ENCODE peak calls at places on chromosomes 7 and 10, in eight cellular contexts. One of them, this sample, is unnamed. For H3K9me3, the result is how much of the 10 kb centered on the place peaks cover.

GRCh38 chr10:115566867-115567266 is 473.7 kb downstream of the ATRNL1 start:
- DNase-seq in HCT116: no peak
- DNase-seq in endothelial cell of umbilical vein: no peak
- DNase-seq in sigmoid colon: no peak
- DNase-seq in Panc1: no peak
- DNase-seq in prostate gland: no peak
- DNase-seq in upper lobe of left lung: no peak
- DNase-seq in breast epithelium: no peak
- DNase-seq in this sample: no peak

GRCh38 chr7:2157473-2158279 is 75.1 kb downstream of the MAD1L1 start:
- DNase-seq in HCT116: no peak
- DNase-seq in endothelial cell of umbilical vein: peak
- DNase-seq in Panc1: peak
- DNase-seq in upper lobe of left lung: no peak
- DNase-seq in prostate gland: peak
- DNase-seq in sigmoid colon: peak
- DNase-seq in breast epithelium: no peak
- DNase-seq in this sample: no peak

GRCh38 chr7:27784399-27785053 is 44.6 kb downstream of the TAX1BP1 start:
- DNase-seq in breast epithelium: no peak
- DNase-seq in HCT116: peak
- DNase-seq in endothelial cell of umbilical vein: peak
- DNase-seq in upper lobe of left lung: no peak
- DNase-seq in sigmoid colon: no peak
- DNase-seq in prostate gland: no peak
- DNase-seq in Panc1: peak
- DNase-seq in this sample: no peak

GRCh38 chr7:47778153-47778661 is 170.1 kb downstream of the PKD1L1 start:
- DNase-seq in sigmoid colon: no peak
- DNase-seq in HCT116: no peak
- DNase-seq in upper lobe of left lung: no peak
- DNase-seq in prostate gland: no peak
- DNase-seq in breast epithelium: no peak
- DNase-seq in endothelial cell of umbilical vein: no peak
- DNase-seq in Panc1: no peak
- DNase-seq in this sample: no peak

GRCh38 chr7:46583606-46584005 is 662.5 kb upstream of the IGFBP3 start:
- DNase-seq in prostate gland: no peak
- DNase-seq in upper lobe of left lung: no peak
- DNase-seq in breast epithelium: no peak
- DNase-seq in HCT116: no peak
- DNase-seq in endothelial cell of umbilical vein: no peak
- DNase-seq in sigmoid colon: no peak
- DNase-seq in Panc1: no peak
- DNase-seq in this sample: no peak

GRCh38 chr7:32158076-32158475 is 87.9 kb upstream of the PDE1C start:
- DNase-seq in sigmoid colon: no peak
- DNase-seq in Panc1: no peak
- DNase-seq in upper lobe of left lung: no peak
- DNase-seq in HCT116: no peak
- DNase-seq in prostate gland: no peak
- DNase-seq in breast epithelium: no peak
- DNase-seq in endothelial cell of umbilical vein: peak
- DNase-seq in this sample: no peak

GRCh38 chr10:11685787-11686218 is 56.4 kb upstream of the ECHDC3 start:
- DNase-seq in prostate gland: peak
- DNase-seq in breast epithelium: peak
- DNase-seq in HCT116: peak
- DNase-seq in upper lobe of left lung: no peak
- DNase-seq in endothelial cell of umbilical vein: peak
- DNase-seq in sigmoid colon: peak
- DNase-seq in Panc1: no peak
- DNase-seq in this sample: no peak

GRCh38 chr7:130207642-130208041 is at the start of gene SSMEM1:
- DNase-seq in breast epithelium: no peak
- DNase-seq in HCT116: no peak
- DNase-seq in endothelial cell of umbilical vein: no peak
- DNase-seq in Panc1: peak
- DNase-seq in upper lobe of left lung: no peak
- DNase-seq in sigmoid colon: no peak
- DNase-seq in prostate gland: no peak
- DNase-seq in this sample: no peak

GRCh38 chr10:103983367-103983911 is 16.5 kb downstream of the SLK start:
- DNase-seq in upper lobe of left lung: no peak
- DNase-seq in endothelial cell of umbilical vein: peak
- DNase-seq in prostate gland: no peak
- DNase-seq in sigmoid colon: no peak
- DNase-seq in HCT116: no peak
- DNase-seq in breast epithelium: no peak
- DNase-seq in Panc1: no peak
- DNase-seq in this sample: no peak

GRCh38 chr10:123007558-123008378 is 827 bp downstream of the IKZF5 start:
- DNase-seq in upper lobe of left lung: no peak
- DNase-seq in sigmoid colon: peak
- DNase-seq in breast epithelium: no peak
- DNase-seq in Panc1: peak
- DNase-seq in HCT116: peak
- DNase-seq in endothelial cell of umbilical vein: peak
- DNase-seq in prostate gland: peak
- DNase-seq in this sample: no peak

GRCh38 chr7:48090095-48090805 is 1.2 kb downstream of the UPP1 start:
- DNase-seq in upper lobe of left lung: peak
- DNase-seq in endothelial cell of umbilical vein: peak
- DNase-seq in Panc1: no peak
- DNase-seq in prostate gland: no peak
- DNase-seq in sigmoid colon: peak
- DNase-seq in HCT116: no peak
- DNase-seq in breast epithelium: no peak
- DNase-seq in this sample: no peak

GRCh38 chr7:24665564-24666294 is 91.5 kb downstream of the GSDME start:
- DNase-seq in Panc1: peak
- DNase-seq in breast epithelium: no peak
- DNase-seq in sigmoid colon: no peak
- DNase-seq in prostate gland: peak
- DNase-seq in HCT116: peak
- DNase-seq in endothelial cell of umbilical vein: peak
- DNase-seq in upper lobe of left lung: no peak
- DNase-seq in this sample: no peak

GRCh38 chr10:44786451-44786850 is 124.7 kb upstream of the TMEM72 start:
- DNase-seq in prostate gland: no peak
- DNase-seq in sigmoid colon: no peak
- DNase-seq in breast epithelium: no peak
- DNase-seq in endothelial cell of umbilical vein: no peak
- DNase-seq in upper lobe of left lung: no peak
- DNase-seq in HCT116: no peak
- DNase-seq in Panc1: no peak
- DNase-seq in this sample: no peak

GRCh38 chr10:85293483-85293882 is 965.1 kb downstream of the CCSER2 start:
- DNase-seq in breast epithelium: no peak
- DNase-seq in upper lobe of left lung: no peak
- DNase-seq in endothelial cell of umbilical vein: no peak
- DNase-seq in prostate gland: no peak
- DNase-seq in sigmoid colon: no peak
- DNase-seq in Panc1: no peak
- DNase-seq in HCT116: no peak
- DNase-seq in this sample: no peak

GRCh38 chr7:139034336-139034735 is 1.5 kb downstream of the ZC3HAV1L start:
- DNase-seq in Panc1: no peak
- DNase-seq in prostate gland: no peak
- DNase-seq in sigmoid colon: no peak
- DNase-seq in breast epithelium: no peak
- DNase-seq in endothelial cell of umbilical vein: no peak
- DNase-seq in HCT116: no peak
- DNase-seq in upper lobe of left lung: no peak
- DNase-seq in this sample: no peak

GRCh38 chr7:41921453-41921912 is 218.6 kb upstream of the INHBA start:
- DNase-seq in sigmoid colon: no peak
- DNase-seq in prostate gland: no peak
- DNase-seq in HCT116: no peak
- DNase-seq in breast epithelium: no peak
- DNase-seq in upper lobe of left lung: no peak
- DNase-seq in Panc1: no peak
- DNase-seq in endothelial cell of umbilical vein: no peak
- DNase-seq in this sample: no peak

DNA sequence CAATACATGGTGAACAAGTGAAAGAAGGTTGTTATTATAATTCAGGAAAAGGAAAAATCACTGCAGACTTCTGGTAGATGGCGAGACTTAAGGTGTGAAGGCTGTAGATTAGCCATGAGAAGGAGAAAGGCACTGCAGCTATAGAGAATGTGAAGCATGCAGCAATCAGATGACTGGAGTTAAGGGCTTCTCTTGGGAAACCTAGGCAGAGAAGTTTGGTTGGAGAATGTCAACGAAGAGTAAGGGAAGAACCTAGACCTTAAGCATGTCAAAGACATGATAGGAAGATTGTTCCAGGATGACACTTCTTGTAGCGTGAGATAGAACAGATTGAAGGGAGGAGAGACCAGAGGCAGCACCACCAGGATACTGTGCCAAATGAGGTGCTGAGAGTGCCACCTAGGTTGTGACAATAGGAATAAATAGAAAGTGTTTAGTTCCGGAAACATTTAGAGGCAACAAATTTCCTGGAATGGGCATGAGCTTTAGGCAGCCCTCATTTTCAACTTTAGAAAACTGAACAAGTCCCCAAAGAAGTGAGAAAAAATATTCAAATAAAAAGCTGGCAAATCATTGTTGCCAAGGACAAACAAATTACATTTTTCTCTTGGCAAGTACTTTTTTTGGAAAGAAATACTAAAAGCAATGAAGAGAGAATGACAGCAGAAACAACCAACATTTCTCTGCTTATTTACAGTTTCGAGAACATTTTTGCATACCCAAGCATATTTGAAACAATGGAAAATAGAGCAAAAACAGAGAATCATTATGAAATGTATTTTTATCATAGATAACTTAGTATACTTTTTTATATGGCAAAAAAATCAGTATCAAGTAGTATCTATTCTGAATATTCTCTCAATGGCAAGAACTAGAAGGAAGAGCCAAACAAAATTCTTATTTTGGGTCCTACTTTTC is 4.9 kb downstream of the LRRC17 start:
- DNase-seq in Panc1: no peak
- DNase-seq in sigmoid colon: no peak
- DNase-seq in HCT116: peak
- DNase-seq in prostate gland: no peak
- DNase-seq in endothelial cell of umbilical vein: no peak
- DNase-seq in upper lobe of left lung: no peak
- DNase-seq in breast epithelium: no peak
- DNase-seq in this sample: no peak
- H3K27ac ChIP-seq in Panc1: peak
- H3K27ac ChIP-seq in sigmoid colon: no peak
- H3K27ac ChIP-seq in HCT116: no peak
- H3K27ac ChIP-seq in prostate gland: no peak
- H3K27ac ChIP-seq in endothelial cell of umbilical vein: no peak
- H3K27ac ChIP-seq in upper lobe of left lung: no peak
- H3K27ac ChIP-seq in breast epithelium: peak
- H3K27ac ChIP-seq in this sample: no peak

DNA sequence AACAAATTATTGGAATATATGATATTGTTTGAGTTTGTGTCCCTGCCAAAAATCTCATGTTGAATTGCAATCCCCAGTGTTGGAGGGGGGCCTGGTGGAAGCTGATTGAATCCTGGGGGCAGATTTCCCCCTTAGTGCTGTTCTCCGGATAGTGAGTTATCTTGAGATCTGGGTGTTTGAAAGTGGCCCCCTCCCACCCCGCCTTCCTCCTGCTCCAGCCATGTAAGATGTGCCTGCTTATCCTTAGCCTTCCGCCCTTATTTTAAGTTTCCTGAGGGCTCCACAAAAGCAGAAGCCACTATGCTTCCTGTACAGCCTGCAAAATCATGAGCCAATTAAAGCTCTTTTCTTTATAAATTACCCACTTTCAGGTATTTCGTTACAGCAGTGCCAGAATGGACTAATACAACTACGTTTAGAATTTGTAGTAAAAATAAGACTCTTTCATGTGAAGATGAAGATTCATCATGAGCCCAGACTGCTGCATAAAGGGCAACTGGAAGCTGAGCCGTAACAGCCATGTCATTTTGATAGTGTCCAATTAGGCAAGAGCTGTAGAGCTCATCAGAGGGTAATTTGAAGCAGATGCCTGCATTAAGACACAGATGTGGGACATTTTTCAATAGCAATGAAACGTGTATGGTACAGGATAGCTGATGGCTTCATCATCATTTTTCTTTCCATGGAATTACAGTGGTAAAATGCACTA is 1007.2 kb downstream of the REEP3 start:
- DNase-seq in breast epithelium: no peak
- DNase-seq in sigmoid colon: no peak
- DNase-seq in Panc1: no peak
- DNase-seq in prostate gland: no peak
- DNase-seq in endothelial cell of umbilical vein: no peak
- DNase-seq in upper lobe of left lung: no peak
- DNase-seq in HCT116: no peak
- DNase-seq in this sample: no peak
- TF ChIP-seq POLR2AphosphoS5 in breast epithelium: no peak
- TF ChIP-seq POLR2AphosphoS5 in sigmoid colon: no peak
- TF ChIP-seq POLR2AphosphoS5 in Panc1: no peak
- TF ChIP-seq POLR2AphosphoS5 in prostate gland: no peak
- TF ChIP-seq POLR2AphosphoS5 in endothelial cell of umbilical vein: no peak
- TF ChIP-seq POLR2AphosphoS5 in upper lobe of left lung: no peak
- TF ChIP-seq POLR2AphosphoS5 in HCT116: no peak
- TF ChIP-seq POLR2AphosphoS5 in this sample: no peak

GRCh38 chr7:153829523-153829922 is 222.7 kb upstream of the DPP6 start:
- DNase-seq in endothelial cell of umbilical vein: no peak
- DNase-seq in Panc1: no peak
- DNase-seq in prostate gland: no peak
- DNase-seq in breast epithelium: no peak
- DNase-seq in upper lobe of left lung: no peak
- DNase-seq in HCT116: no peak
- DNase-seq in sigmoid colon: no peak
- DNase-seq in this sample: no peak
- H3K9me3 ChIP-seq in endothelial cell of umbilical vein: under half
- H3K9me3 ChIP-seq in Panc1: under half
- H3K9me3 ChIP-seq in prostate gland: under half
- H3K9me3 ChIP-seq in breast epithelium: under half
- H3K9me3 ChIP-seq in upper lobe of left lung: under half
- H3K9me3 ChIP-seq in HCT116: under half
- H3K9me3 ChIP-seq in sigmoid colon: under half
- H3K9me3 ChIP-seq in this sample: under half

GRCh38 chr7:108565987-108566386 is 3.5 kb downstream of the THAP5 start:
- DNase-seq in HCT116: no peak
- DNase-seq in sigmoid colon: no peak
- DNase-seq in prostate gland: no peak
- DNase-seq in breast epithelium: no peak
- DNase-seq in endothelial cell of umbilical vein: no peak
- DNase-seq in Panc1: no peak
- DNase-seq in upper lobe of left lung: no peak
- DNase-seq in this sample: no peak
- H3K27ac ChIP-seq in HCT116: no peak
- H3K27ac ChIP-seq in sigmoid colon: no peak
- H3K27ac ChIP-seq in prostate gland: no peak
- H3K27ac ChIP-seq in breast epithelium: no peak
- H3K27ac ChIP-seq in endothelial cell of umbilical vein: no peak
- H3K27ac ChIP-seq in Panc1: no peak
- H3K27ac ChIP-seq in upper lobe of left lung: no peak
- H3K27ac ChIP-seq in this sample: no peak